ENCODE peak calls at places on chromosomes 4 and X, in four cellular contexts. D is NCI-H510A treated with DMSO at 0.1 percent for 48 hours, Z is sigmoid colon, B is hepatocyte. Q is an unnamed sample.

GRCh38 chr4:20354120-20354519 is 102.4 kb downstream of the SLIT2 start:
- DNase-seq in Z (no peak), B (no peak), D (peak; percentile 13), Q (no peak)

GRCh38 chr4:74845834-74846233 is 51.5 kb upstream of the BTC start:
- DNase-seq in B (no peak), D (no peak), Z (no peak), Q (no peak)

GRCh38 chrX:41145920-41146608 is 60.8 kb downstream of the USP9X start:
- DNase-seq in B (peak; percentile 16), Z (no peak), D (no peak), Q (no peak)

GRCh38 chrX:30713061-30713525 is 59.9 kb downstream of the GK start:
- DNase-seq in B (peak; percentile 71), Z (no peak), D (peak; percentile 69), Q (peak; percentile 19)

GRCh38 chr4:95676190-95676589 is 127.4 kb upstream of the UNC5C start:
- DNase-seq in D (no peak), Z (no peak), B (no peak), Q (no peak)

GRCh38 chr4:106353786-106354185 is 14.8 kb downstream of the GIMD1 start:
- DNase-seq in Z (no peak), B (no peak), D (no peak), Q (no peak)

GRCh38 chr4:77037736-77038135 is 38.1 kb downstream of the CCNI start:
- DNase-seq in D (no peak), Z (no peak), B (no peak), Q (no peak)

GRCh38 chr4:64670647-64671046 is 261.4 kb upstream of the TECRL start:
- DNase-seq in Z (no peak), B (no peak), D (no peak), Q (no peak)

GRCh38 chr4:26420903-26421302 is 69.4 kb downstream of the CCKAR start:
- DNase-seq in B (no peak), Z (no peak), D (no peak), Q (no peak)

GRCh38 chr4:24240655-24241054 is 343.7 kb downstream of the DHX15 start:
- DNase-seq in Z (no peak), D (no peak), B (no peak), Q (no peak)

GRCh38 chrX:104392350-104392749 is 137.6 kb upstream of the ESX1 start:
- DNase-seq in B (no peak), D (no peak), Z (no peak), Q (no peak)

GRCh38 chr4:102217775-102218174 is 127.5 kb downstream of the SLC39A8 start:
- DNase-seq in Z (no peak), D (no peak), B (no peak), Q (no peak)

GRCh38 chr4:101028886-101029285 is 318.4 kb downstream of the PPP3CA start:
- DNase-seq in B (no peak), D (no peak), Z (no peak), Q (no peak)

GRCh38 chr4:105147226-105148151 is 813 bp downstream of the TET2 start:
- DNase-seq in D (peak; percentile 32), Z (peak; percentile 66), B (peak; percentile 48), Q (no peak)

GRCh38 chrX:4825550-4825949 is 1112.1 kb upstream of the PRKX start:
- DNase-seq in D (no peak), B (no peak), Z (no peak), Q (no peak)

GRCh38 chrX:19382500-19383145 is 38.9 kb downstream of the PDHA1 start:
- DNase-seq in B (peak; percentile 61), Z (peak; percentile 40), D (peak; percentile 23), Q (no peak)

GRCh38 chrX:115017455-115017854 is at the start of gene IL13RA2:
- DNase-seq in Z (no peak), D (no peak), B (no peak), Q (no peak)

GRCh38 chr4:63906660-63907146 is 502.5 kb downstream of the TECRL start:
- DNase-seq in B (no peak), D (no peak), Z (no peak), Q (no peak)

GRCh38 chrX:101823236-101823635 is 108.6 kb downstream of the ZMAT1 start:
- DNase-seq in D (no peak), Z (no peak), B (no peak), Q (no peak)

GRCh38 chr4:84870398-84871163 is 95.9 kb downstream of the WDFY3 start:
- DNase-seq in Z (no peak), B (peak; percentile 40), D (no peak), Q (no peak)

GRCh38 chrX:48648299-48648698 is 35.3 kb upstream of the WAS start:
- DNase-seq in B (peak; percentile 37), Z (peak; percentile 74), D (no peak), Q (peak; percentile 21)

GRCh38 chrX:23742693-23743622 is at the start of gene ACOT9:
- DNase-seq in B (peak; percentile 93), D (peak; percentile 72), Z (peak; percentile 99), Q (peak; percentile 91)

GRCh38 chr4:24488399-24489164 is 95.8 kb downstream of the DHX15 start:
- DNase-seq in D (peak; percentile 22), B (peak; percentile 80), Z (peak; percentile 82), Q (peak; percentile 17)

GRCh38 chr4:108170729-108171540 is 2.2 kb upstream of the LEF1 start:
- DNase-seq in B (no peak), D (no peak), Z (no peak), Q (no peak)

GRCh38 chr4:180058731-180059215 is 2184.4 kb upstream of the TENM3 start:
- DNase-seq in D (peak; percentile 4), B (peak; percentile 72), Z (no peak), Q (no peak)

GRCh38 chrX:9671998-9672397 is 93.6 kb downstream of the GPR143 start:
- DNase-seq in B (no peak), D (no peak), Z (no peak), Q (no peak)

GRCh38 chr4:25377572-25377882 is 464 bp downstream of the ANAPC4 start:
- DNase-seq in D (no peak), Z (no peak), B (no peak), Q (no peak)

GRCh38 chr4:185039508-185040273 is 21.4 kb downstream of the HELT start:
- DNase-seq in B (peak; percentile 72), D (peak; percentile 63), Z (peak; percentile 71), Q (peak; percentile 56)

GRCh38 chr4:5719329-5720055 is 8.5 kb downstream of the EVC start:
- DNase-seq in D (no peak), Z (no peak), B (no peak), Q (no peak)

GRCh38 chrX:118688935-118689334 is 38.5 kb upstream of the IL13RA1 start:
- DNase-seq in D (no peak), Z (no peak), B (no peak), Q (no peak)

GRCh38 chr4:38939150-38939549 is 71.5 kb downstream of the FAM114A1 start:
- DNase-seq in B (no peak), Z (no peak), D (no peak), Q (no peak)

GRCh38 chrX:42422961-42423360 is 355.0 kb downstream of the PPP1R2C start:
- DNase-seq in Z (no peak), B (no peak), D (no peak), Q (peak; percentile 85)

GRCh38 chr4:180292339-180292738 is 1950.9 kb upstream of the TENM3 start:
- DNase-seq in Z (no peak), B (no peak), D (no peak), Q (no peak)

GRCh38 chr4:168021666-168022065 is 70.7 kb upstream of the ANXA10 start:
- DNase-seq in Z (no peak), B (no peak), D (no peak), Q (peak; percentile 57)

GRCh38 chrX:1468250-1468772 is 15.6 kb upstream of the ASMTL start:
- DNase-seq in D (no peak), Z (peak; percentile 53), B (no peak), Q (no peak)

GRCh38 chrX:110228453-110228852 is 89.4 kb downstream of the AMMECR1 start:
- DNase-seq in D (no peak), B (no peak), Z (no peak), Q (no peak)

GRCh38 chr4:54231419-54232150 is 2.5 kb downstream of the PDGFRA start:
- DNase-seq in B (peak; percentile 68), Z (peak; percentile 80), D (peak; percentile 24), Q (no peak)

GRCh38 chrX:49932786-49933185 is 10.4 kb downstream of the CLCN5 start:
- DNase-seq in D (no peak), Z (no peak), B (no peak), Q (no peak)

GRCh38 chr4:158914178-158914577 is 145.4 kb downstream of the FNIP2 start:
- DNase-seq in B (no peak), Z (no peak), D (no peak), Q (no peak)